ENCODE peak calls at places on chromosome 10, in five cellular contexts. One of them, this sample, is unnamed. For H3K9me3 and H3K27me3, the result is how much of the 10 kb centered on the place peaks cover.

GRCh38 chr10:267705-268104 is 132.4 kb downstream of the ZMYND11 start:
- DNase-seq in uterus: no peak
- DNase-seq in cardiac muscle cell: no peak
- DNase-seq in adipocyte: no peak
- DNase-seq in GM23248: no peak
- DNase-seq in this sample: no peak

GRCh38 chr10:32489935-32490334 is 44.0 kb downstream of the CCDC7 start:
- DNase-seq in uterus: no peak
- DNase-seq in cardiac muscle cell: no peak
- DNase-seq in adipocyte: no peak
- DNase-seq in GM23248: no peak
- DNase-seq in this sample: no peak

GRCh38 chr10:91467114-91467513 is 57.0 kb downstream of the HECTD2 start:
- DNase-seq in uterus: no peak
- DNase-seq in cardiac muscle cell: no peak
- DNase-seq in adipocyte: no peak
- DNase-seq in GM23248: no peak
- DNase-seq in this sample: no peak

GRCh38 chr10:62760401-62760800 is 44.1 kb upstream of the ADO start:
- DNase-seq in uterus: no peak
- DNase-seq in cardiac muscle cell: no peak
- DNase-seq in adipocyte: no peak
- DNase-seq in GM23248: no peak
- DNase-seq in this sample: no peak

GRCh38 chr10:124722812-124723783 is 21.1 kb downstream of the FAM53B start:
- DNase-seq in uterus: no peak
- DNase-seq in cardiac muscle cell: no peak
- DNase-seq in adipocyte: no peak
- DNase-seq in GM23248: peak
- DNase-seq in this sample: no peak

GRCh38 chr10:36437367-36437766 is 688.0 kb upstream of the ANKRD30A start:
- DNase-seq in uterus: no peak
- DNase-seq in cardiac muscle cell: no peak
- DNase-seq in adipocyte: no peak
- DNase-seq in GM23248: no peak
- DNase-seq in this sample: no peak

GRCh38 chr10:34814228-34815173 is 595 bp downstream of the PARD3 start:
- DNase-seq in uterus: peak
- DNase-seq in cardiac muscle cell: peak
- DNase-seq in adipocyte: peak
- DNase-seq in GM23248: peak
- DNase-seq in this sample: peak

GRCh38 chr10:127996586-127996985 is 89.7 kb downstream of the PTPRE start:
- DNase-seq in uterus: peak
- DNase-seq in cardiac muscle cell: peak
- DNase-seq in adipocyte: no peak
- DNase-seq in GM23248: peak
- DNase-seq in this sample: no peak

GRCh38 chr10:116688241-116688711 is 54.1 kb downstream of the HSPA12A start:
- DNase-seq in uterus: peak
- DNase-seq in cardiac muscle cell: no peak
- DNase-seq in adipocyte: no peak
- DNase-seq in GM23248: peak
- DNase-seq in this sample: no peak

GRCh38 chr10:26621889-26622681 is 75.4 kb upstream of the PDSS1 start:
- DNase-seq in uterus: no peak
- DNase-seq in cardiac muscle cell: peak
- DNase-seq in adipocyte: no peak
- DNase-seq in GM23248: peak
- DNase-seq in this sample: no peak

GRCh38 chr10:114520453-114520852 is 116.2 kb upstream of the AFAP1L2 start:
- DNase-seq in uterus: no peak
- DNase-seq in cardiac muscle cell: no peak
- DNase-seq in adipocyte: peak
- DNase-seq in GM23248: peak
- DNase-seq in this sample: peak

GRCh38 chr10:89615824-89616223 is 29.2 kb downstream of the PANK1 start:
- DNase-seq in uterus: no peak
- DNase-seq in cardiac muscle cell: no peak
- DNase-seq in adipocyte: no peak
- DNase-seq in GM23248: no peak
- DNase-seq in this sample: no peak

GRCh38 chr10:95445837-95446347 is 115.3 kb downstream of the SORBS1 start:
- DNase-seq in uterus: peak
- DNase-seq in cardiac muscle cell: peak
- DNase-seq in adipocyte: peak
- DNase-seq in GM23248: peak
- DNase-seq in this sample: peak

GRCh38 chr10:36725581-36726520 is 399.5 kb upstream of the ANKRD30A start:
- DNase-seq in uterus: no peak
- DNase-seq in cardiac muscle cell: peak
- DNase-seq in adipocyte: peak
- DNase-seq in GM23248: peak
- DNase-seq in this sample: peak

GRCh38 chr10:120931423-120931822 is 80.3 kb downstream of the WDR11 start:
- DNase-seq in uterus: no peak
- DNase-seq in cardiac muscle cell: no peak
- DNase-seq in adipocyte: no peak
- DNase-seq in GM23248: no peak
- DNase-seq in this sample: no peak

GRCh38 chr10:114380060-114380459 is 24.2 kb downstream of the AFAP1L2 start:
- DNase-seq in uterus: no peak
- DNase-seq in cardiac muscle cell: no peak
- DNase-seq in adipocyte: no peak
- DNase-seq in GM23248: no peak
- DNase-seq in this sample: no peak

GRCh38 chr10:44752451-44753441 is 158.4 kb upstream of the TMEM72 start:
- DNase-seq in uterus: no peak
- DNase-seq in cardiac muscle cell: no peak
- DNase-seq in adipocyte: peak
- DNase-seq in GM23248: peak
- DNase-seq in this sample: no peak

GRCh38 chr10:4217187-4217586 is 432.2 kb upstream of the KLF6 start:
- DNase-seq in uterus: no peak
- DNase-seq in cardiac muscle cell: no peak
- DNase-seq in adipocyte: no peak
- DNase-seq in GM23248: no peak
- DNase-seq in this sample: no peak
- H3K4me3 ChIP-seq in uterus: no peak
- H3K4me3 ChIP-seq in cardiac muscle cell: no peak
- H3K4me3 ChIP-seq in adipocyte: no peak
- H3K4me3 ChIP-seq in GM23248: no peak
- H3K4me3 ChIP-seq in this sample: no peak

DNA sequence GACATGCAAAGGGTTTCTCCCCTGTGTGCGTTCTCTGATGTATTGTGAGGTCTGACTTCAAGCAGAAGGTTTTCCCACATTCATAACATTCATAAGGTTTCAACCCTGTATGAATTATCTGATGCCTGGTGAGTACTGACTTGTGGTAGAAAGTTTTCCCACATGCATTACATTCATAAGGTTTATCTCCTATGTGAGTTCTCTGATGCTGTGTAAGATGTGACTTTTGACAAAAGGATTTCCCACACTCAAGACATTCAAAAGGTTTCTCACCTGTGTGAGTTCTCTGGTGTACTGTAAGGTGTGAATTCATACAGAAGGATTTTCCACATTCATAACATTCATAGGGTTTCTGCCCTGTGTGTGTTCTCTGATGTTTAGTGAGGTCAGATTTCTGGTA is 45.1 kb downstream of the ZNF33B start:
- DNase-seq in uterus: no peak
- DNase-seq in cardiac muscle cell: no peak
- DNase-seq in adipocyte: no peak
- DNase-seq in GM23248: no peak
- DNase-seq in this sample: no peak
- H3K9me3 ChIP-seq in uterus: under half
- H3K9me3 ChIP-seq in cardiac muscle cell: under half
- H3K9me3 ChIP-seq in adipocyte: half or more
- H3K9me3 ChIP-seq in GM23248: under half
- H3K9me3 ChIP-seq in this sample: under half

GRCh38 chr10:101233443-101233842 is 4.2 kb upstream of the LBX1 start:
- DNase-seq in uterus: no peak
- DNase-seq in cardiac muscle cell: no peak
- DNase-seq in adipocyte: no peak
- DNase-seq in GM23248: no peak
- DNase-seq in this sample: no peak
- H3K27me3 ChIP-seq in uterus: half or more
- H3K27me3 ChIP-seq in cardiac muscle cell: half or more
- H3K27me3 ChIP-seq in adipocyte: half or more
- H3K27me3 ChIP-seq in GM23248: half or more
- H3K27me3 ChIP-seq in this sample: half or more

GRCh38 chr10:71211053-71211452 is 1.3 kb upstream of the UNC5B start:
- DNase-seq in uterus: no peak
- DNase-seq in cardiac muscle cell: no peak
- DNase-seq in adipocyte: no peak
- DNase-seq in GM23248: no peak
- DNase-seq in this sample: no peak

GRCh38 chr10:71210031-71210871 is 2.1 kb upstream of the UNC5B start:
- DNase-seq in uterus: no peak
- DNase-seq in cardiac muscle cell: no peak
- DNase-seq in adipocyte: no peak
- DNase-seq in GM23248: no peak
- DNase-seq in this sample: no peak

GRCh38 chr10:71213127-71213616 is 802 bp downstream of the UNC5B start:
- DNase-seq in uterus: peak
- DNase-seq in cardiac muscle cell: peak
- DNase-seq in adipocyte: peak
- DNase-seq in GM23248: peak
- DNase-seq in this sample: peak

GRCh38 chr10:71212249-71213126 is at the start of gene UNC5B:
- DNase-seq in uterus: peak
- DNase-seq in cardiac muscle cell: peak
- DNase-seq in adipocyte: peak
- DNase-seq in GM23248: peak
- DNase-seq in this sample: peak

GRCh38 chr10:71211759-71212248 is 566 bp upstream of the UNC5B start:
- DNase-seq in uterus: no peak
- DNase-seq in cardiac muscle cell: no peak
- DNase-seq in adipocyte: no peak
- DNase-seq in GM23248: no peak
- DNase-seq in this sample: no peak
- H3K4me3 ChIP-seq in uterus: peak
- H3K4me3 ChIP-seq in cardiac muscle cell: peak
- H3K4me3 ChIP-seq in adipocyte: peak
- H3K4me3 ChIP-seq in GM23248: peak
- H3K4me3 ChIP-seq in this sample: peak

GRCh38 chr10:43622022-43622421 is 15.8 kb downstream of the ZNF485 start:
- DNase-seq in uterus: no peak
- DNase-seq in cardiac muscle cell: no peak
- DNase-seq in adipocyte: no peak
- DNase-seq in GM23248: no peak
- DNase-seq in this sample: no peak

GRCh38 chr10:43619368-43619767 is 13.1 kb downstream of the ZNF485 start:
- DNase-seq in uterus: no peak
- DNase-seq in cardiac muscle cell: no peak
- DNase-seq in adipocyte: no peak
- DNase-seq in GM23248: no peak
- DNase-seq in this sample: no peak

GRCh38 chr10:43616697-43617370 is 10.6 kb downstream of the ZNF485 start:
- DNase-seq in uterus: no peak
- DNase-seq in cardiac muscle cell: no peak
- DNase-seq in adipocyte: no peak
- DNase-seq in GM23248: no peak
- DNase-seq in this sample: no peak
- H3K9me3 ChIP-seq in uterus: under half
- H3K9me3 ChIP-seq in cardiac muscle cell: under half
- H3K9me3 ChIP-seq in adipocyte: half or more
- H3K9me3 ChIP-seq in GM23248: under half
- H3K9me3 ChIP-seq in this sample: half or more

DNA sequence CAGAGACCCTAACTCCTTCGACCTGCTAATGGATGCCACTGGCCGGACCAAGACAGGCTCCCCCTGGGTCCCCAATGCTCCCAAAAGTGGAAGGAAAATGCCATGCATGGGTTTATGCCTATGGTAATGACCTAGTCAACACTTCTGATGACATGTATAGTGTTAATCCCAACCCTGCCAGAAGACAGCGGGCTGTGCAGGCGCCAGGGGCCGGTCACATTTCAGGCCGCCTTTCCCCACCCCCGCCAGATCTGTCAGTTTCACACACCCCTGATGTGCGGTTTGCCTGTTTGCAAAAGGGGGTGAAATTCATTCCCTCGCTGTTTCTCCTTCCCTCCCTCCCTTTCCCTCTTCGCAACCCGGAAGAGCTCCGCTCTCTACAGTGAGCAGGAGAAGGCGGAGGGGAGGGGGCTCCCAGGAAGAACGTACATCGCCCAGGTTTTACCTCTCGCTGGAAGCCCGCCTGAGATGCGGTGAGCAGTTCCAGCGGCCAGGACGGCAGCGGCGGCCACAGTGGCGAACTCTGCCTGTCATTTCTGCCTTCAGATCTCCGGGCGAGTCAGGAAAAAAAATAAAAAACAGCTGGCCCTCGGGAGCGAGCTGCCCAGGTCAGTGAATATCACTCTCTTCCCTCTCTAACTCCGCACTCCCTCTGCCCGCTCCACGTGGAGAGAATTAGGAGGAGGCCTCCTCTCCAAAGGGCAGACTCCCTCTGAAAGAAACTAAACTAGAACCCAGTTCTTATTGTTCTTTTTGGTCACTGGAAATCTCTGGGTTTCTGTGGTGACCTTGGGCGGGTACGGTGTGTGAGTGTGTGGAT is 9.4 kb upstream of the GATA3 start:
- DNase-seq in uterus: no peak
- DNase-seq in cardiac muscle cell: no peak
- DNase-seq in adipocyte: no peak
- DNase-seq in GM23248: no peak
- DNase-seq in this sample: no peak
- H3K27me3 ChIP-seq in uterus: half or more
- H3K27me3 ChIP-seq in cardiac muscle cell: half or more
- H3K27me3 ChIP-seq in adipocyte: half or more
- H3K27me3 ChIP-seq in GM23248: half or more
- H3K27me3 ChIP-seq in this sample: half or more

GRCh38 chr10:18460061-18460460 is 191.3 kb downstream of the NSUN6 start:
- DNase-seq in uterus: no peak
- DNase-seq in cardiac muscle cell: no peak
- DNase-seq in adipocyte: no peak
- DNase-seq in GM23248: no peak
- DNase-seq in this sample: no peak

GRCh38 chr10:18455086-18455884 is 196.1 kb downstream of the NSUN6 start:
- DNase-seq in uterus: no peak
- DNase-seq in cardiac muscle cell: peak
- DNase-seq in adipocyte: no peak
- DNase-seq in GM23248: no peak
- DNase-seq in this sample: peak

GRCh38 chr10:18456984-18457383 is 194.4 kb downstream of the NSUN6 start:
- DNase-seq in uterus: no peak
- DNase-seq in cardiac muscle cell: no peak
- DNase-seq in adipocyte: no peak
- DNase-seq in GM23248: no peak
- DNase-seq in this sample: no peak
- H3K4me3 ChIP-seq in uterus: no peak
- H3K4me3 ChIP-seq in cardiac muscle cell: no peak
- H3K4me3 ChIP-seq in adipocyte: no peak
- H3K4me3 ChIP-seq in GM23248: no peak
- H3K4me3 ChIP-seq in this sample: no peak

This sample was measured in A673.